ENCODE peak calls at places on chromosome 5, in five cellular contexts. N is K562, R is colonic mucosa, W is HCT116, L is mammary epithelial cell. E is an unnamed sample.

GRCh38 chr5:108661030-108661429 is 86.7 kb upstream of the FER start:
- DNase-seq in L (no peak), N (no peak), R (no peak), W (no peak), E (no peak)

GRCh38 chr5:135308752-135309151 is 90.3 kb downstream of the MACROH2A1 start:
- DNase-seq in N (no peak), W (no peak), L (no peak), R (no peak), E (no peak)

GRCh38 chr5:181181650-181182565 is 23.1 kb downstream of the TRIM7 start:
- DNase-seq in R (peak), W (peak), L (peak), N (peak), E (peak)

GRCh38 chr5:6377121-6377520 is 1.2 kb downstream of the MED10 start:
- DNase-seq in N (no peak), L (no peak), R (no peak), W (no peak), E (no peak)

GRCh38 chr5:38994329-38994927 is 79.8 kb downstream of the RICTOR start:
- DNase-seq in N (peak), R (peak), L (peak), W (peak), E (peak)

GRCh38 chr5:1293997-1294838 is 650 bp downstream of the TERT start:
- DNase-seq in W (no peak), R (peak), L (no peak), N (peak), E (no peak)

GRCh38 chr5:56440871-56441740 is 208.0 kb upstream of the ANKRD55 start:
- DNase-seq in N (no peak), L (peak), R (peak), W (no peak), E (no peak)

GRCh38 chr5:86332851-86333250 is 284.9 kb upstream of the COX7C start:
- DNase-seq in R (no peak), N (no peak), L (no peak), W (no peak), E (no peak)

GRCh38 chr5:110727025-110727314 is 499 bp upstream of the TMEM232 start:
- DNase-seq in N (peak), R (no peak), L (peak), W (no peak), E (peak)

GRCh38 chr5:110726249-110727024 is at the start of gene TMEM232:
- DNase-seq in N (peak), R (peak), L (peak), W (no peak), E (peak)
- H3K9ac ChIP-seq in N (no peak), R (no peak), L (no peak), W (no peak), E (peak)

DNA sequence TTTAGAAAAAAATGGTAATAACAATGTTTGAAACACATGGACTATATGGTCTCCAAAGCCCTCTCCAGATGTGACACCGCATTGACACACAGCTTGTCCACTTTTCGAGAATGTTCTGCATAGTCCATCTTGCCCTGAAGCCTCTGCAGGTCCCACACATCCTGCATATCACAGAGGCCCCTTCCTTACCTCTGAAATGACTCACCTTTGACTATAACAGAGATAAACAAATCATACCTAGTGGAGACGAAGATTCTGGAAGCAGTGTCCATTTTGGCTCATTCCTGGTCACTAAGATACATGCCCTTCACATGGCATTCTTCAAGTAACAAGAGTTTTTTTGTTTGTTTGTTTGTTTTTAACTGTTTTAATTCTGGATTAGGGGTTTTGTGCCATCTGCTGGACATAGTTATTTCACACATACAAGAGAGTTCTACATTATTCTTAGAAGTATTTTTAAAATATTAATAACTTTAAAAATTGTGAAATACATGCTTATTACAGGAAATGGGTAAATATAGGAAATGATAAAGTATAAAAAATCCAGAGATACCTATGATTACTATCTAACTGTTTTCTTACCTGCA is 5.1 kb downstream of the ARL14EPL start:
- DNase-seq in N (no peak), R (no peak), W (peak), L (no peak), E (no peak)
- TF ChIP-seq CTCF in N (no peak), R (no peak), W (peak), L (peak), E (no peak)

GRCh38 chr5:151024894-151025606 is 4.7 kb downstream of the GPX3 start:
- DNase-seq in N (no peak), L (no peak), W (no peak), R (no peak), E (no peak)

GRCh38 chr5:151026674-151027073 is 6.3 kb downstream of the GPX3 start:
- DNase-seq in R (no peak), W (no peak), N (no peak), L (no peak), E (no peak)

GRCh38 chr5:151027961-151028479 is 7.6 kb downstream of the GPX3 start:
- DNase-seq in L (no peak), W (no peak), R (no peak), N (no peak), E (no peak)

GRCh38 chr5:151024440-151024839 is 4.0 kb downstream of the GPX3 start:
- DNase-seq in N (no peak), R (no peak), W (no peak), L (no peak), E (no peak)

DNA sequence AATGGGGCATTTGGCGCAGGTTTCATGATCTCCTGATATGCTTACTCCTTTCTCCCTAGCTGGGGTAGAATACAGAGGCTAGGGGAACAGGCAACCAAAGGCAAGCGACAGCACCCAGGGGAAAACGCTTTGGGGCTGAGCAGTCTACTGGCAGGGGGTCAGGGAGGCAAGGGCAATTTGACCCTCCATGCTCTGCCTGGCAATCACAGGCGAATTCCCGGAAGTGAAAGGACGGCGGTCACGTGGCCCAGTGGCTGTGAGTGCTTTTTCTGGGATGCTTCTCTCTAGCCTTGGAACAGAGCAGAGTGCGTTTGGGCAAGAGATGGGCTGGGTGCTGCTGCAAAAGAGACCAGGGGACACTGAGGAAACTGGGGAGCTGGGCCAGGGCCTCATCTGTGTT is 5.7 kb downstream of the GPX3 start:
- DNase-seq in N (no peak), L (no peak), W (no peak), R (no peak), E (no peak)
- H3K9ac ChIP-seq in N (no peak), L (no peak), W (no peak), R (no peak), E (no peak)

DNA sequence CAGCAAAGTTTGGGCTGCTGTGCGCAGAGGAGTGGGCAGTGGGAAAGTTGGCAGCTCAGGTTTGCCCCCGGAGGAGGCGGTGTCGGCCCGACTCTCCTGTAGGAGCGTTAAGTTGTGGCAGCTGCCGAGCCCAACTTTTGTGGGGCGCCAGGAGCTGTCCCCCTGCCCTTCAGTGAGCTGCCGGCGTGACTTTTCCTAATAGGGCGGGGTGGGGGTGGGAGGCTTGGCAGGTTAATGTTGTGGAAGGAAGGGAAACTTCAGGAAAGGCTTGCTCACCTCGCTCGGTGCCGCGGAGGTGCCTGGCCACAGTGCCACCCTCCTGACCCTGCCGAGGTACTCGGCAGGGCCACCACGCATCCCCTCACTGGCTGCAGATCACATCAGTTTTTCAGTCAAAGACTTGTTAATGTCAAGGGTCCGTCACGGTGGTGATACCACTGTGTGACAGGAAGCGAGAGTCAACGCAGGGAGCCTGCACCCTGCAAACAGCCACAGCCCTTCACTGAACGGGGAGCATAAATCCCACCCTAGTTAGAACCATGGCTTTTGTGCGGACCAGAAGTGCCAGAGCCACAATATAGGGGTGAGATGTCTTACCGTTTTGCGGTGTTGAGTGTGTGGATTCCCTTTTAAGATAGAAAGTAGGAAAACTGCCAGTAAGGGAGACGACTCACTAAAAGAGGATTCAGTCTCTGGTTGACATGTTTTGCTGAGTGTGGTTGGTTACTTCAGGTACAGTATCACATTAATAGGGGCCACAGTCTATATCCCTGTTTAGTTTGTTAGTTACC is 746 bp downstream of the LNPEP start:
- DNase-seq in W (no peak), R (peak), L (peak), N (peak), E (peak)
- TF ChIP-seq CTCF in W (no peak), R (no peak), L (peak), N (no peak), E (no peak)

GRCh38 chr5:112737472-112738179 is at the start of gene APC:
- DNase-seq in N (peak), L (peak), R (peak), W (peak), E (peak)

GRCh38 chr5:112738180-112738560 is 485 bp downstream of the APC start:
- DNase-seq in L (no peak), N (peak), W (no peak), R (no peak), E (no peak)

GRCh38 chr5:112735702-112736101 is 2.0 kb upstream of the APC start:
- DNase-seq in L (peak), N (no peak), W (no peak), R (no peak), E (no peak)

GRCh38 chr5:112734597-112734996 is 3.1 kb upstream of the APC start:
- DNase-seq in R (no peak), L (no peak), W (no peak), N (no peak), E (no peak)

DNA sequence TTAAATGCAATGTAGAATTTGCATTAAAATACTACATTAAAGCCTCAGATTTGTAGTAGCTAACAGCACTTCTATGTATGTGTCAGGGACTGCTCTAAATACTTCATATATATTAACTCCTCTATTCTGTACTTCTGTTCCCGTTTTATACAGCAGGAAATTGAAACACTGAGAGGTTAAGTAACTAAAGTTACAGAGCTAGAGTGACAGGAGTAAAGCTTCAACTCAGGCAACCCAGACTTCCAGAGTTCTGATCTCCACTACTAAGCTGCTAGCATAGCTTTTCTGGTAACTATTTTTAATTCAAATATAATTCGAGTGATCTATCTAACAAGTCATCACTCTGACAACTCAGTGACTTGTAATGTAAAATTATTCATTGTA is 605 bp upstream of the APC start:
- DNase-seq in L (no peak), R (no peak), W (no peak), N (no peak), E (no peak)
- H3K9ac ChIP-seq in L (peak), R (no peak), W (peak), N (no peak), E (no peak)

DNA sequence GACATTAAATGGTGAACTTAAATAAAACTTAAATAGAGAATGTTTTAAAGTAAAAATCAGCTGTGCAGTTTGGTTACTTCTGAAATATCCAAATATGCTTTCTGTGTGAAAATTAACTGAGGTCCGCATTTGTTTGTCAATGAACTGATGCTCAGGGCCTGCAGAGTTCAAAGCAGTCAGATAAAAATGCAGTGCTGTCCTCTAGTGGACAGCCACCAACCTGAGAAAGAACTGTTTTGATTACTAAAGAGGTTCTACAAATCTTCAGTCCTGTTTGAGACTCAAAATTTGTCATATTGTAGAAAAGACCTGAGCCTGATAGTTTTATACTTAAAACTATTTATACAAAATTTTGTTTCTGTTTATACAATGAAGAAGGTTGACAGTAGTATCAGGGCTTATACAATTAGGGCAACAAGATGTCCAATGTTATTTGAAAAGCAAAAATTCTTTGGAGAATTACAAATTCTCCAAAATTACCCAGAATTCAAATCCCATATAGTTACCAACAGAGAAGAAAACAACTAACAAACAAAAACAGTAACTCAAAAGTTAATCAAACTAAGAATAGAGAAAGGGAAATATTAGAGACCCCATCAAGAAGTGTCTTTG is 232.3 kb upstream of the TBCA start:
- DNase-seq in W (peak), L (peak), N (no peak), R (no peak), E (peak)
- TF ChIP-seq CTCF in W (peak), L (peak), N (peak), R (peak), E (peak)

GRCh38 chr5:67315082-67315801 is 118.6 kb upstream of the CD180 start:
- DNase-seq in L (peak), R (no peak), N (no peak), W (no peak), E (no peak)
- H3K9ac ChIP-seq in L (no peak), R (no peak), N (no peak), W (no peak), E (no peak)

GRCh38 chr5:127957183-127957582 is 126.4 kb upstream of the SLC12A2 start:
- DNase-seq in L (peak), N (no peak), R (peak), W (no peak), E (no peak)
- TF ChIP-seq CTCF in L (no peak), N (no peak), R (no peak), W (no peak), E (no peak)

DNA sequence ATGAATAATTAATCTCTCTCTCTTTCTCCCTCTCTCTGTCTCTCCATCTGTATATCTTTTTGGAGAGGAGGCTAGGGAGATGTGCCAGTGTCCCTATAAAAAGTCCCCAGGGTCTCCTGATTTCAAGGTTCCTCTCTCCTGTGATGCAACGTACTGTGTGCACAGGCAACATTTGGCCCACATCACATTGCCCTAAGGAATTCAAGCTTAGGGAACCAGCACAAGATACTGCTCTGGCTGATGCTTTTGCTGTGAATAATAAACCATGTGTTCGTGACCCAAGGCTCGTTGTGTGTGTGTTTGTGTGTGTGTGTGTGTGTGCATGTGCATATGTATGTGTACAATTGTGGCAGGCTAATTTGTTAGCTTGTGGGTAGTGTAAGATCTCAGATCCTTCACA is 9.7 kb downstream of the SPATA9 start:
- DNase-seq in R (no peak), L (no peak), W (no peak), N (no peak), E (no peak)
- H3K9ac ChIP-seq in R (no peak), L (no peak), W (no peak), N (no peak), E (no peak)